ENCODE peak calls at places on chromosomes 6 and 20, in eight cellular contexts. R is tibial nerve, A is tibial artery, O is GM13976, G is epithelial cell of esophagus, W is left ventricle myocardium inferior, Q is kidney, T is GM06990. J is an unnamed sample.
A peak's percentile ranks its signal among the peaks of the same experiment; 100 is the strongest.

GRCh38 chr20:5448449-5449118 is 131.8 kb upstream of the PROKR2 start:
- DNase-seq in R (peak; percentile 72), A (no peak), O (peak; percentile 66), G (peak; percentile 52), W (no peak), Q (no peak), T (no peak), J (peak; percentile 60)

GRCh38 chr6:155077331-155077730 is 82.2 kb downstream of the TIAM2 start:
- DNase-seq in R (no peak), A (no peak), O (no peak), G (no peak), W (no peak), Q (no peak), T (no peak), J (no peak)

GRCh38 chr6:67629268-67629667 is 1005.8 kb upstream of the ADGRB3 start:
- DNase-seq in R (no peak), A (no peak), O (no peak), G (no peak), W (no peak), Q (no peak), T (no peak), J (no peak)

GRCh38 chr20:54197621-54198604 is 10.0 kb upstream of the PFDN4 start:
- DNase-seq in R (no peak), A (no peak), O (no peak), G (peak; percentile 84), W (no peak), Q (no peak), T (no peak), J (peak; percentile 74)

GRCh38 chr20:62704341-62704948 is 4.2 kb upstream of the NTSR1 start:
- DNase-seq in R (peak; percentile 85), A (peak; percentile 78), O (no peak), G (peak; percentile 98), W (peak; percentile 87), Q (peak; percentile 92), T (no peak), J (peak; percentile 94)

GRCh38 chr20:39271205-39271604 is 309.1 kb downstream of the DHX35 start:
- DNase-seq in R (no peak), A (no peak), O (no peak), G (no peak), W (peak; percentile 44), Q (peak; percentile 69), T (no peak), J (no peak)

GRCh38 chr20:34316191-34316814 is 13.1 kb upstream of the AHCY start:
- DNase-seq in R (no peak), A (no peak), O (no peak), G (peak; percentile 83), W (no peak), Q (no peak), T (no peak), J (peak; percentile 41)

GRCh38 chr6:11426571-11426970 is 111.0 kb upstream of the TMEM170B start:
- DNase-seq in R (peak; percentile 63), A (no peak), O (no peak), G (no peak), W (no peak), Q (no peak), T (no peak), J (no peak)

GRCh38 chr20:14142171-14142570 is 146.9 kb downstream of the MACROD2 start:
- DNase-seq in R (peak; percentile 14), A (no peak), O (peak; percentile 22), G (peak; percentile 71), W (no peak), Q (no peak), T (no peak), J (peak; percentile 43)

GRCh38 chr20:967796-968742 is 34.0 kb downstream of the RSPO4 start:
- DNase-seq in R (peak; percentile 12), A (no peak), O (no peak), G (peak; percentile 13), W (no peak), Q (no peak), T (peak; percentile 26), J (peak; percentile 13)

GRCh38 chr6:164085552-164086325 is 671.2 kb downstream of the QKI start:
- DNase-seq in R (peak; percentile 76), A (peak; percentile 93), O (no peak), G (no peak), W (peak; percentile 87), Q (peak; percentile 87), T (no peak), J (no peak)

GRCh38 chr20:48846516-48847492 is 19.0 kb upstream of the PREX1 start:
- DNase-seq in R (no peak), A (no peak), O (peak; percentile 84), G (no peak), W (no peak), Q (no peak), T (peak; percentile 80), J (no peak)

GRCh38 chr6:130679684-130680083 is 147.5 kb upstream of the SMLR1 start:
- DNase-seq in R (no peak), A (no peak), O (no peak), G (peak; percentile 20), W (no peak), Q (no peak), T (no peak), J (no peak)

GRCh38 chr6:4313044-4313686 is 177.8 kb upstream of the ECI2 start:
- DNase-seq in R (no peak), A (peak; percentile 76), O (no peak), G (peak; percentile 95), W (peak; percentile 29), Q (no peak), T (no peak), J (peak; percentile 49)

GRCh38 chr6:112223070-112223861 is 31.1 kb downstream of the LAMA4 start:
- DNase-seq in R (no peak), A (no peak), O (no peak), G (no peak), W (no peak), Q (no peak), T (no peak), J (no peak)

GRCh38 chr6:126027601-126028000 is 41.3 kb downstream of the TRMT11 start:
- DNase-seq in R (no peak), A (no peak), O (no peak), G (no peak), W (no peak), Q (no peak), T (no peak), J (no peak)

GRCh38 chr6:111800821-111801220 is 72.4 kb downstream of the FYN start:
- DNase-seq in R (no peak), A (no peak), O (no peak), G (no peak), W (no peak), Q (no peak), T (no peak), J (no peak)

GRCh38 chr6:129605962-129606361 is 104.0 kb downstream of the ARHGAP18 start:
- DNase-seq in R (no peak), A (no peak), O (no peak), G (no peak), W (no peak), Q (no peak), T (no peak), J (no peak)

DNA sequence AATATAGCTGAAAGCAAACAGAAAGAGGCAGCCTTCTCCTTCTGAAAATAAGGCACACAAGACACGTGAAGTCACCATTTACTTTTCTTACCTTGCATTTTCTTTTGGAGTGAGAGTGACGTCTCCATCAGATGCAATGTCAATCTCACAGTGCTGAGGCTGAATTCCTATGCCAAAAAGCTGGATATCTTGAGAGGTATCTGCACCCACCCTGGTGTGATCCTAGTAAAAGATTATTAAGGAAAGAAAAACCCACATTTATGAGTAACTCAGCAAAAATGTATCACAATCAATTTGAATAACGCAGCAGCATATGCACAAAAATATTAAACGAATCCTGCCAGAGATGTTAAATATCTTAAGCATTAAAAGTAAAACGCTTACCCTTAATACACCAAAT is 121.4 kb upstream of the NUP153 start:
- DNase-seq in R (no peak), A (no peak), O (no peak), G (no peak), W (no peak), Q (no peak), T (no peak), J (no peak)
- TF ChIP-seq CTCF in R (no peak), A (no peak), O (no peak), G (no peak), W (no peak), Q (no peak), T (no peak), J (no peak)

GRCh38 chr6:122187186-122187585 is 212.3 kb upstream of the HSF2 start:
- DNase-seq in R (no peak), A (no peak), O (no peak), G (no peak), W (no peak), Q (no peak), T (no peak), J (no peak)

GRCh38 chr6:122178988-122179387 is 220.5 kb upstream of the HSF2 start:
- DNase-seq in R (no peak), A (no peak), O (no peak), G (no peak), W (no peak), Q (no peak), T (no peak), J (no peak)

GRCh38 chr6:122180132-122180531 is 219.3 kb upstream of the HSF2 start:
- DNase-seq in R (no peak), A (no peak), O (no peak), G (peak; percentile 2), W (no peak), Q (no peak), T (no peak), J (no peak)

GRCh38 chr6:122184260-122184934 is 215.1 kb upstream of the HSF2 start:
- DNase-seq in R (no peak), A (no peak), O (no peak), G (peak; percentile 40), W (no peak), Q (no peak), T (no peak), J (no peak)
- TF ChIP-seq CTCF in R (no peak), A (peak; percentile 42), O (no peak), G (peak; percentile 45), W (peak; percentile 64), Q (peak; percentile 22), T (no peak), J (no peak)

GRCh38 chr20:37389844-37390275 is 43.9 kb downstream of the SRC start:
- DNase-seq in R (no peak), A (no peak), O (no peak), G (no peak), W (no peak), Q (peak; percentile 33), T (no peak), J (no peak)
- TF ChIP-seq CTCF in R (no peak), A (no peak), O (no peak), G (peak; percentile 11), W (no peak), Q (no peak), T (no peak), J (no peak)

GRCh38 chr6:167826230-167827061 is at the start of gene AFDN:
- DNase-seq in R (peak; percentile 50), A (peak; percentile 83), O (peak; percentile 91), G (peak; percentile 73), W (peak; percentile 78), Q (peak; percentile 93), T (peak; percentile 72), J (peak; percentile 80)

GRCh38 chr6:167827062-167827587 is 414 bp downstream of the AFDN start:
- DNase-seq in R (no peak), A (no peak), O (peak; percentile 80), G (peak; percentile 71), W (peak; percentile 42), Q (no peak), T (no peak), J (peak; percentile 57)

GRCh38 chr6:167824591-167825041 is 2.1 kb upstream of the AFDN start:
- DNase-seq in R (no peak), A (no peak), O (no peak), G (no peak), W (no peak), Q (no peak), T (no peak), J (no peak)

GRCh38 chr6:167825059-167825758 is 1.5 kb upstream of the AFDN start:
- DNase-seq in R (peak; percentile 46), A (no peak), O (no peak), G (no peak), W (no peak), Q (no peak), T (no peak), J (no peak)

GRCh38 chr6:167825759-167826229 is 917 bp upstream of the AFDN start:
- DNase-seq in R (no peak), A (peak; percentile 71), O (no peak), G (peak; percentile 77), W (peak; percentile 47), Q (peak; percentile 91), T (peak; percentile 36), J (peak; percentile 68)
- TF ChIP-seq CTCF in R (no peak), A (no peak), O (no peak), G (no peak), W (no peak), Q (no peak), T (no peak), J (no peak)

J was measured in Calu3.